ENCODE peak calls at places on chromosomes 1 and 21, in four cellular contexts. One of them, this sample, is unnamed.

GRCh38 chr1:172145231-172145651 is 275.2 kb upstream of the C1orf105 start:
- DNase-seq in occipital lobe: no peak
- DNase-seq in Peyer's patch: no peak
- DNase-seq in adrenal gland: no peak
- DNase-seq in this sample: no peak

GRCh38 chr1:236489710-236490377 is 33.9 kb upstream of the LGALS8 start:
- DNase-seq in occipital lobe: no peak
- DNase-seq in Peyer's patch: no peak
- DNase-seq in adrenal gland: no peak
- DNase-seq in this sample: peak

GRCh38 chr1:111743679-111744101 is 4.5 kb upstream of the INKA2 start:
- DNase-seq in occipital lobe: no peak
- DNase-seq in Peyer's patch: no peak
- DNase-seq in adrenal gland: no peak
- DNase-seq in this sample: no peak

GRCh38 chr1:163401211-163401610 is 79.5 kb downstream of the NUF2 start:
- DNase-seq in occipital lobe: no peak
- DNase-seq in Peyer's patch: no peak
- DNase-seq in adrenal gland: no peak
- DNase-seq in this sample: no peak

GRCh38 chr1:222786107-222786506 is 28.7 kb upstream of the DISP1 start:
- DNase-seq in occipital lobe: no peak
- DNase-seq in Peyer's patch: no peak
- DNase-seq in adrenal gland: no peak
- DNase-seq in this sample: no peak

GRCh38 chr1:247517795-247518612 is 18.2 kb downstream of the OR2C3 start:
- DNase-seq in occipital lobe: no peak
- DNase-seq in Peyer's patch: no peak
- DNase-seq in adrenal gland: no peak
- DNase-seq in this sample: no peak

GRCh38 chr1:204361781-204362180 is 2.1 kb upstream of the PLEKHA6 start:
- DNase-seq in occipital lobe: no peak
- DNase-seq in Peyer's patch: no peak
- DNase-seq in adrenal gland: no peak
- DNase-seq in this sample: no peak

GRCh38 chr1:174659823-174660222 is 212.1 kb downstream of the GPR52 start:
- DNase-seq in occipital lobe: no peak
- DNase-seq in Peyer's patch: no peak
- DNase-seq in adrenal gland: no peak
- DNase-seq in this sample: no peak

GRCh38 chr1:27001570-27002360 is 8.3 kb downstream of the TRNP1 start:
- DNase-seq in occipital lobe: peak
- DNase-seq in Peyer's patch: no peak
- DNase-seq in adrenal gland: no peak
- DNase-seq in this sample: no peak

GRCh38 chr1:198977909-198978308 is 339.1 kb downstream of the PTPRC start:
- DNase-seq in occipital lobe: no peak
- DNase-seq in Peyer's patch: no peak
- DNase-seq in adrenal gland: no peak
- DNase-seq in this sample: no peak

GRCh38 chr1:208467401-208467800 is 223.2 kb upstream of the PLXNA2 start:
- DNase-seq in occipital lobe: no peak
- DNase-seq in Peyer's patch: no peak
- DNase-seq in adrenal gland: no peak
- DNase-seq in this sample: no peak

GRCh38 chr1:234755449-234755863 is 145.5 kb upstream of the IRF2BP2 start:
- DNase-seq in occipital lobe: peak
- DNase-seq in Peyer's patch: peak
- DNase-seq in adrenal gland: peak
- DNase-seq in this sample: no peak

GRCh38 chr21:41742073-41742875 is 24.6 kb downstream of the RIPK4 start:
- DNase-seq in occipital lobe: no peak
- DNase-seq in Peyer's patch: no peak
- DNase-seq in adrenal gland: no peak
- DNase-seq in this sample: no peak

GRCh38 chr1:160432371-160432786 is 32.0 kb downstream of the VANGL2 start:
- DNase-seq in occipital lobe: no peak
- DNase-seq in Peyer's patch: no peak
- DNase-seq in adrenal gland: no peak
- DNase-seq in this sample: no peak

This sample was measured in COR-L47.